ENCODE peak calls at places on chromosomes 12 and 14, in nine cellular contexts. P, C, U, T, I, H, B, K and F are unnamed samples.
A peak's percentile ranks its signal among the peaks of the same experiment; 100 is the strongest.

GRCh38 chr12:49716546-49716945 is 9.3 kb upstream of the FMNL3 start:
- DNase-seq in P (no peak), C (no peak), U (no peak), T (no peak), I (no peak), H (no peak), B (no peak), K (no peak), F (no peak)

GRCh38 chr14:23160924-23161522 is 22.4 kb downstream of the SLC7A8 start:
- DNase-seq in P (no peak), C (peak; percentile 41), U (no peak), T (peak; percentile 69), I (peak; percentile 90), H (no peak), B (no peak), K (peak; percentile 51), F (peak; percentile 79)

GRCh38 chr14:49896956-49897355 is 4.1 kb downstream of the ARF6 start:
- DNase-seq in P (no peak), C (no peak), U (no peak), T (no peak), I (no peak), H (no peak), B (no peak), K (no peak), F (no peak)

GRCh38 chr12:91778938-91779400 is 366.7 kb downstream of the BTG1 start:
- DNase-seq in P (peak; percentile 20), C (peak; percentile 96), U (peak; percentile 83), T (no peak), I (no peak), H (peak; percentile 98), B (no peak), K (peak; percentile 7), F (peak; percentile 44)

GRCh38 chr14:24416254-24416931 is 13.1 kb downstream of the CBLN3 start:
- DNase-seq in P (no peak), C (no peak), U (no peak), T (no peak), I (peak; percentile 82), H (no peak), B (no peak), K (no peak), F (no peak)

GRCh38 chr14:30443368-30444007 is 115.5 kb upstream of the G2E3 start:
- DNase-seq in P (no peak), C (peak; percentile 20), U (peak; percentile 41), T (no peak), I (no peak), H (peak; percentile 16), B (no peak), K (no peak), F (no peak)

GRCh38 chr12:29962276-29963035 is 178.7 kb upstream of the TMTC1 start:
- DNase-seq in P (no peak), C (no peak), U (no peak), T (no peak), I (no peak), H (no peak), B (no peak), K (no peak), F (no peak)

GRCh38 chr12:52148541-52149181 is 43.2 kb downstream of the KRT80 start:
- DNase-seq in P (no peak), C (no peak), U (peak; percentile 97), T (no peak), I (peak; percentile 95), H (peak; percentile 91), B (no peak), K (no peak), F (no peak)

GRCh38 chr12:58177366-58177765 is 236.0 kb downstream of the ATP23 start:
- DNase-seq in P (no peak), C (no peak), U (no peak), T (no peak), I (no peak), H (no peak), B (no peak), K (no peak), F (no peak)

GRCh38 chr14:35818346-35819115 is 7.6 kb upstream of the BRMS1L start:
- DNase-seq in P (peak; percentile 27), C (peak; percentile 56), U (peak; percentile 58), T (peak; percentile 71), I (no peak), H (no peak), B (peak; percentile 15), K (no peak), F (no peak)

GRCh38 chr14:86221755-86222154 is 691.8 kb downstream of the FLRT2 start:
- DNase-seq in P (no peak), C (no peak), U (no peak), T (no peak), I (no peak), H (no peak), B (no peak), K (no peak), F (no peak)

GRCh38 chr14:33714527-33715222 is 236.2 kb downstream of the EGLN3 start:
- DNase-seq in P (no peak), C (no peak), U (no peak), T (no peak), I (no peak), H (no peak), B (no peak), K (no peak), F (no peak)

GRCh38 chr12:31742891-31743290 is 14.1 kb upstream of the AMN1 start:
- DNase-seq in P (no peak), C (no peak), U (no peak), T (no peak), I (no peak), H (no peak), B (peak; percentile 78), K (no peak), F (no peak)